ENCODE peak calls at places on chromosomes 11 and 22, in seven cellular contexts. D is AG09309, A is heart left ventricle, B is heart right ventricle, P is fibroblast of villous mesenchyme, T is breast epithelium, W is coronary artery. U is an unnamed sample.
A peak's percentile ranks its signal among the peaks of the same experiment; 100 is the strongest.

GRCh38 chr22:46737976-46738641 is at the start of gene CERK:
- DNase-seq in D (no peak), B (peak; percentile 81), P (peak; percentile 80), W (peak; percentile 89), A (peak; percentile 86), T (peak; percentile 33), U (peak; percentile 83)

GRCh38 chr22:21766933-21767462 is 31.4 kb upstream of the YPEL1 start:
- DNase-seq in T (no peak), B (no peak), P (no peak), W (no peak), D (no peak), A (no peak), U (no peak)

GRCh38 chr11:129950319-129951034 is 52.2 kb downstream of the PRDM10 start:
- DNase-seq in D (no peak), A (peak; percentile 50), W (no peak), P (peak; percentile 69), T (peak; percentile 57), B (peak; percentile 49), U (no peak)

GRCh38 chr22:25488244-25489020 is 76.0 kb upstream of the GRK3 start:
- DNase-seq in B (peak; percentile 71), A (peak; percentile 68), T (no peak), P (peak; percentile 57), D (peak; percentile 60), W (no peak), U (peak; percentile 82)

GRCh38 chr11:47154738-47155570 is 21.7 kb downstream of the ARFGAP2 start:
- DNase-seq in W (no peak), B (no peak), T (no peak), P (no peak), D (no peak), A (no peak), U (no peak)

GRCh38 chr11:296976-297665 is 2.2 kb downstream of the IFITM5 start:
- DNase-seq in W (no peak), P (no peak), T (no peak), B (no peak), A (no peak), D (no peak), U (no peak)

GRCh38 chr11:70251583-70252285 is 18.8 kb upstream of the PPFIA1 start:
- DNase-seq in A (no peak), P (no peak), W (no peak), B (no peak), D (no peak), T (peak; percentile 90), U (no peak)

GRCh38 chr11:70400643-70401042 is 2.3 kb downstream of the CTTN start:
- DNase-seq in T (no peak), B (no peak), P (no peak), W (no peak), A (no peak), D (no peak), U (no peak)

GRCh38 chr11:43418197-43418596 is 59.5 kb downstream of the TTC17 start:
- DNase-seq in D (no peak), A (no peak), P (no peak), T (no peak), B (no peak), W (no peak), U (no peak)
- H3K4me3 ChIP-seq in D (no peak overlapping the region), A (no peak overlapping the region), P (no peak overlapping the region), T (no peak overlapping the region), B (no peak overlapping the region), W (no peak overlapping the region), U (no peak overlapping the region)

GRCh38 chr11:12075291-12075690 is 35.1 kb upstream of the MICAL2 start:
- DNase-seq in P (no peak), D (no peak), A (no peak), B (no peak), W (no peak), T (no peak), U (no peak)
- H3K4me3 ChIP-seq in P (no peak overlapping the region), D (no peak overlapping the region), A (no peak overlapping the region), B (no peak overlapping the region), W (no peak overlapping the region), T (no peak overlapping the region), U (no peak overlapping the region)

GRCh38 chr22:23033116-23033905 is 37.0 kb upstream of the GNAZ start:
- DNase-seq in T (peak; percentile 45), P (no peak), B (no peak), D (no peak), W (no peak), A (no peak), U (no peak)

GRCh38 chr22:23035557-23036277 is 34.6 kb upstream of the GNAZ start:
- DNase-seq in D (no peak), W (no peak), P (no peak), T (no peak), A (no peak), B (no peak), U (no peak)

GRCh38 chr22:23036684-23037428 is 33.5 kb upstream of the GNAZ start:
- DNase-seq in W (no peak), B (no peak), P (peak; percentile 2), D (peak; percentile 7), T (no peak), A (no peak), U (no peak)

GRCh38 chr22:23032681-23033080 is 37.6 kb upstream of the GNAZ start:
- DNase-seq in W (no peak), A (no peak), B (no peak), D (no peak), T (no peak), P (no peak), U (no peak)

GRCh38 chr22:23034621-23035556 is 35.4 kb upstream of the GNAZ start:
- DNase-seq in W (no peak), D (no peak), A (no peak), T (no peak), B (no peak), P (no peak), U (no peak)
- H3K4me3 ChIP-seq in W (no peak overlapping the region), D (no peak overlapping the region), A (no peak overlapping the region), T (no peak overlapping the region), B (no peak overlapping the region), P (no peak overlapping the region), U (no peak overlapping the region)

GRCh38 chr22:37660709-37661045 is 2.2 kb downstream of the PDXP start:
- DNase-seq in D (no peak), P (no peak), B (no peak), T (no peak), A (no peak), W (no peak), U (no peak)
- H3K4me3 ChIP-seq in D (no peak overlapping the region), P (no peak overlapping the region), B (no peak overlapping the region), T (peak overlapping the region; percentile 1), A (no peak overlapping the region), W (no peak overlapping the region), U (no peak overlapping the region)

GRCh38 chr22:30080805-30081204 is 541 bp downstream of the HORMAD2 start:
- DNase-seq in P (no peak), A (no peak), W (no peak), D (no peak), B (no peak), T (no peak), U (no peak)
- H3K4me3 ChIP-seq in P (no peak overlapping the region), A (no peak overlapping the region), W (no peak overlapping the region), D (no peak overlapping the region), B (no peak overlapping the region), T (no peak overlapping the region), U (no peak overlapping the region)

GRCh38 chr11:24511518-24511917 is 14.7 kb downstream of the LUZP2 start:
- DNase-seq in B (no peak), T (no peak), W (no peak), D (no peak), P (no peak), A (no peak), U (no peak)

GRCh38 chr11:24509114-24509513 is 12.3 kb downstream of the LUZP2 start:
- DNase-seq in W (no peak), P (no peak), B (no peak), D (no peak), A (no peak), T (no peak), U (no peak)

GRCh38 chr11:24516658-24517057 is 19.8 kb downstream of the LUZP2 start:
- DNase-seq in D (no peak), W (no peak), B (no peak), T (no peak), A (no peak), P (no peak), U (no peak)

GRCh38 chr11:24515632-24516031 is 18.8 kb downstream of the LUZP2 start:
- DNase-seq in B (no peak), A (no peak), T (no peak), P (no peak), D (no peak), W (no peak), U (no peak)

DNA sequence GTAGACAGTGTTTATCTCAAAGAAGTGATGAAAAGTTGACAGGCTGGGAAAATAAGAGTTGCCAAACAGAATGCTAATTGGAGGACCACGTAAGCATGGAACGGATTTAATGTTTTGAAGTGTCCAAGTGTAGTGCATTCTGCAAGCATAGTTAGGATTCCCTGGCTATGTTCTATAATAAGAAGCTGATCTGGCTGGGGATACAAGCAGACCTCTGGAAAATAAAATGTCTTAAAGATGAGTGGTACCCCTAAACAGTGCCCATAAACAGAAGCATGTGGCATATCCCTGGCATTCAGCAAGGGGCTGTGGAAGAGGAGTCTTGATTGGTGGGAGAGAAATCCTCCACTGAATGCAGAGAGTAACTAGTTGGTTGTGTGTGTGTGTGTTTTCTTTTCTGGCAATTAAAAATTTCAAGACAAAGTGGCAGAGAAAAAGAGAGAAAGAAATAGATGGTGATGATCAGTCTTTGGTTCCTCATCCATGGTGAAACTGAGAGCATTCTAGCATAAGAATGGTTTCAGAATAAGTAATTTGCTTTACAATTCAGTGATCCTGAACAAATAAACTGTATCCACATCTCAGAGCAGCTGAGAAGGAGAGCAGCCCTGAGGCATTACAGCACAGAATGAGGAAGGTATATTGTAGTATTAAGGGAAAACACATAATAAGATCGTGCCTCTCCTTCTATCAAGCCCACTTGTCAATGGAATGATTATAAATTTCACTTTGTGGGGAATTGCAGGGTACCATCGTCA is 17.2 kb downstream of the LUZP2 start:
- DNase-seq in P (no peak), W (no peak), B (no peak), T (no peak), A (no peak), D (no peak), U (no peak)
- H3K4me3 ChIP-seq in P (no peak overlapping the region), W (no peak overlapping the region), B (no peak overlapping the region), T (no peak overlapping the region), A (no peak overlapping the region), D (no peak overlapping the region), U (no peak overlapping the region)

DNA sequence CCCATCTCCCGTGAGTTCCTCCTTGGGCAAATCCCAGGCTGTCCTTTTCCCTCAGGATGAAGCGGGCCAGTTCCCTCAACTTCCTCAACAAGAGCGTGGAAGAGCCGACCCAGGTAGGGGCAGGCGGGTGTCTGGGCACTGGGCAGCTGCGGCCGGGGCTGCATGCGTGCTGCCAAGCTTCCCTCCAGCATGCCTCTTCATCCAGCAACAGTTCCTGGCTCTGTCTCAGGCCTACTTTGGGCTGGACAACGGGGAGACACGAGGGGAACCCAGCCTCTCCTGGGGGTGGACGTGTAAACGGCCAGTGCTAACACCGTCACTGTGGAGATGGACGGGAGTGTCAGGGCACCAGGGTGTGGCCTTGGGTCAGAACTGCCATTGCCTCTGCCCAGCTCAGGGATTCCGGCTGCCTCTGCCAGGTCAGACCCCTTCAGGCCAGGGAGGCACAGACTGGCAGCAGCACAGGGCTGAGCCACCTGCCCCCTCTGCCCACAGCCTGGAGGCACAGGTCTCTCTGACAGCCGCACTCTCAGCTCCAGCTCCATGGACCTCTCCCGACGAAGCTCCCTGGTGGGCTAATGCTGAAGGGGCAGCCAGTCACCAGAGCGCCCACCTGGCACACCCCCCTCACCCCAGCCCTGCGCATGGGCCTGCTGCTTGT is 1.9 kb upstream of the RAB1B start:
- DNase-seq in A (no peak), P (no peak), W (no peak), D (no peak), T (no peak), B (no peak), U (no peak)
- H3K4me3 ChIP-seq in A (no peak overlapping the region), P (peak overlapping the region; percentile 99), W (peak overlapping the region; percentile 93), D (peak overlapping the region; percentile 67), T (peak overlapping the region; percentile 88), B (no peak overlapping the region), U (no peak overlapping the region)